ENCODE peak calls at places on chromosomes 6 and 20, in nine cellular contexts. Y, M, T, E, Z, S, C, V and U are unnamed samples.

GRCh38 chr6:106975699-106976032 is 1.1 kb upstream of the CD24 start:
- DNase-seq in Y (no peak), M (peak), T (peak), E (peak), Z (peak), S (no peak), C (peak), V (no peak), U (peak)

GRCh38 chr20:31681128-31681727 is 41.4 kb downstream of the BCL2L1 start:
- DNase-seq in Y (no peak), M (no peak), T (no peak), E (no peak), Z (no peak), S (no peak), C (no peak), V (no peak), U (no peak)

GRCh38 chr6:147331401-147331800 is 127.2 kb downstream of the STXBP5 start:
- DNase-seq in Y (no peak), M (no peak), T (no peak), E (no peak), Z (no peak), S (no peak), C (no peak), V (no peak), U (no peak)

GRCh38 chr6:27374824-27375612 is 13.5 kb upstream of the ZNF391 start:
- DNase-seq in Y (peak), M (peak), T (peak), E (peak), Z (peak), S (peak), C (peak), V (peak), U (no peak)

GRCh38 chr6:144156991-144157390 is 6.7 kb downstream of the STX11 start:
- DNase-seq in Y (no peak), M (no peak), T (no peak), E (no peak), Z (no peak), S (no peak), C (peak), V (no peak), U (no peak)

GRCh38 chr6:164010446-164011071 is 596.0 kb downstream of the QKI start:
- DNase-seq in Y (no peak), M (no peak), T (no peak), E (no peak), Z (no peak), S (no peak), C (peak), V (no peak), U (no peak)

GRCh38 chr6:64254558-64254957 is 619.0 kb downstream of the PHF3 start:
- DNase-seq in Y (no peak), M (peak), T (no peak), E (no peak), Z (no peak), S (no peak), C (no peak), V (no peak), U (no peak)

GRCh38 chr20:43511879-43512278 is 4.4 kb downstream of the L3MBTL1 start:
- DNase-seq in Y (no peak), M (no peak), T (no peak), E (no peak), Z (no peak), S (no peak), C (no peak), V (no peak), U (no peak)

DNA sequence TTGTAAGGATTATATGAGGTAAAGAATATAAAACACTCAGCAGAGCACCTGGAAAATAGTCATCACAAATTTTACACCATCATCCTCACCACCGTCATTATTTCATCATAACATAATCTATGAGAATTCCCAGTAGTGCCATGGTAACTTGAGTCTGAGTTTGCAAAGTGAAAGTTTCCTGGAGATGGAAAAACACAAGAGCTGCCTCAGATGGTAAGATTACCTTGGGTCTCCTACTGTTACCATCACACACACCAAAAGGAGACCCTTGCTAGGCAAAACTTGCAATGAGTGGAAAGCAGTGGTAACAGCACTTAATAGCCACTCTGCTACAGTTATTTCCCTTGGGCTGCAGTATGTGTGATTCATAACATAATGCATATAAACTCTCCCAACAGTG is 589.8 kb downstream of the RNF144B start:
- DNase-seq in Y (no peak), M (no peak), T (no peak), E (no peak), Z (no peak), S (no peak), C (no peak), V (no peak), U (no peak)
- TF ChIP-seq EZH2phosphoT487 in Y (no peak), M (no peak), T (no peak), E (no peak), Z (no peak), S (no peak), C (no peak), V (no peak), U (no peak)

GRCh38 chr6:326896-327537 is 34.7 kb downstream of the DUSP22 start:
- DNase-seq in Y (no peak), M (no peak), T (no peak), E (no peak), Z (no peak), S (no peak), C (no peak), V (no peak), U (no peak)

GRCh38 chr6:329888-330691 is 37.8 kb downstream of the DUSP22 start:
- DNase-seq in Y (peak), M (no peak), T (peak), E (peak), Z (no peak), S (no peak), C (peak), V (no peak), U (peak)

GRCh38 chr6:328924-329323 is 36.6 kb downstream of the DUSP22 start:
- DNase-seq in Y (no peak), M (no peak), T (no peak), E (no peak), Z (no peak), S (no peak), C (no peak), V (peak), U (peak)

GRCh38 chr6:328184-328670 is 35.9 kb downstream of the DUSP22 start:
- DNase-seq in Y (peak), M (peak), T (no peak), E (no peak), Z (peak), S (no peak), C (no peak), V (peak), U (peak)

DNA sequence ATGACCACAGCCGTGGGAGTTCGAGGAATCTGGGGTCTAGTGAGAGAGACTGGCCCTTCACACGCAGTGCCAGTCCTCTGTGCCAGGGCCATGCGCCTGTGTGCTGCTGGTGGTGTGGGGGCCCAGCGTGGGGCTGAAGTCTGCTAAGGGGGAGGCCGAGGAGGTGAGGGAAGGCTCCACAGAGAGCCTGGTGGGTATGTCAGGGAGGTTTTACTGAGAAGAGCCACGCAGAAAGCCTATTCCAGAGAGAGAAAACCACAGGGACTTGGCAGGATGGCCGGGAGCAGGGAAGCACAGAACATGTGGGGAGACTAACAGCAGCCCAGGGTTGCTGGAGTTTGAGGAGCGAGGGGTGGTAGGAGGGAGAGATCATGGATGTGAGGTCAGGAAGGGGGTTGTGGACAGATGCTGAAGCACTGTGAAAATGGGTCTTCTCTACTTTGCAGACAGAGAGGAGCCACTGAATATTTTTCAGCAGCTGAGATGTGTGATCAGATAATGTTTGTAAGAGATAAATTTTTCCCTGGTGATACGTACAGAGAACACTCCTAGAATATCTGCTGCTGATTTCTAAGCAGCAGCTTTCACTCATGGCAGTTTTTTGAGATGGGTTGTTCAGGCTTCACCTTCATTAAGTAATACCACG is 35.4 kb downstream of the DUSP22 start:
- DNase-seq in Y (no peak), M (no peak), T (no peak), E (peak), Z (peak), S (no peak), C (no peak), V (no peak), U (no peak)
- H3K4me2 ChIP-seq in Y (peak), M (no peak), T (no peak), E (peak), Z (peak), S (no peak), C (no peak), V (peak), U (peak)

GRCh38 chr6:3386374-3386857 is 70.4 kb downstream of the SLC22A23 start:
- DNase-seq in Y (no peak), M (no peak), T (no peak), E (no peak), Z (no peak), S (no peak), C (no peak), V (no peak), U (no peak)
- TF ChIP-seq EZH2phosphoT487 in Y (no peak), M (no peak), T (no peak), E (no peak), Z (no peak), S (no peak), C (no peak), V (no peak), U (no peak)

DNA sequence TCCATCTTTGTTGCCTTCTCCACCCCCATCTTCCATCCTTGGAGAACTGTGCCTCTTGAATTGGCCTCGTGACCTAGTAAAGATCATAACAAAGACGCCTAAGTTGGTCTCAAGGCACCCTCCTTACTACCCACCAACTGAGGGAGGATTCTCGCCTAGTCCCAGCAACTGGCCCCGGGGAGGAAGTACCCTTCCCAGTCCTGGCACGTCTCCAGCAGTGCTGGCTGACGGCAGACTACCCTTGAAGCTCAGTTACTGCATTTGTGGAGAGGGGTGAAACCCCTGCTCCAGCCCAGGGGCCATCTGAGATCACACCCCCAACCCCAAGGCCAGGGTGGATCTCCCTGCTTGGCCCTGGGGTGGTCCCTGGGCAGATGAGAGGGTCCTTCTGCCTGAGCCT is 2.1 kb upstream of the OSBPL2 start:
- DNase-seq in Y (no peak), M (no peak), T (no peak), E (no peak), Z (no peak), S (no peak), C (no peak), V (no peak), U (no peak)
- H3K4me2 ChIP-seq in Y (no peak), M (no peak), T (no peak), E (no peak), Z (no peak), S (no peak), C (peak), V (no peak), U (no peak)

DNA sequence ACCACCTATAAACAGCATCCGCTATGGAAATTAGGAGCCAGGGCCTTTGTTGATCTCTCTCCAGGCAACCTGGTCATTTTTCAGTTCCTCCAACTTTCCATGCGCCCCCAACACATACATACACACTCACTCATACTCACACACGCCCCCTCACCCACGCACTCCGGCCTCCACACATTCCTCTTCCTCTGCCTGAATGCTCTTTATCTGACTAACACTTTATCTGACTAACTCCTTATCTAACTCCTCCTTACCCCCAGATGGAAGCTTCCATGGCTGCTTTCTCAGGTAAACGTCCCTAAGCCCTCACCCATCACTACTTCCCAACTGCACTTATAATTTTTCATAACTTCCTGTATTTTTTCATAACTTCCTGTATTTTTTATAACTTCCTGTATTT is 17.4 kb downstream of the CASS4 start:
- DNase-seq in Y (no peak), M (no peak), T (no peak), E (no peak), Z (peak), S (no peak), C (no peak), V (no peak), U (no peak)
- TF ChIP-seq EZH2phosphoT487 in Y (no peak), M (no peak), T (no peak), E (no peak), Z (no peak), S (no peak), C (no peak), V (no peak), U (no peak)

GRCh38 chr20:50252715-50253500 is 62.3 kb downstream of the CEBPB start:
- DNase-seq in Y (no peak), M (no peak), T (no peak), E (no peak), Z (no peak), S (no peak), C (no peak), V (no peak), U (no peak)

GRCh38 chr20:50251383-50251748 is 60.7 kb downstream of the CEBPB start:
- DNase-seq in Y (no peak), M (no peak), T (no peak), E (no peak), Z (no peak), S (no peak), C (no peak), V (no peak), U (no peak)

GRCh38 chr20:50251992-50252491 is 61.4 kb downstream of the CEBPB start:
- DNase-seq in Y (no peak), M (peak), T (no peak), E (no peak), Z (peak), S (no peak), C (no peak), V (no peak), U (no peak)

GRCh38 chr20:50249447-50250388 is 59.1 kb downstream of the CEBPB start:
- DNase-seq in Y (no peak), M (no peak), T (no peak), E (no peak), Z (no peak), S (no peak), C (no peak), V (no peak), U (no peak)

DNA sequence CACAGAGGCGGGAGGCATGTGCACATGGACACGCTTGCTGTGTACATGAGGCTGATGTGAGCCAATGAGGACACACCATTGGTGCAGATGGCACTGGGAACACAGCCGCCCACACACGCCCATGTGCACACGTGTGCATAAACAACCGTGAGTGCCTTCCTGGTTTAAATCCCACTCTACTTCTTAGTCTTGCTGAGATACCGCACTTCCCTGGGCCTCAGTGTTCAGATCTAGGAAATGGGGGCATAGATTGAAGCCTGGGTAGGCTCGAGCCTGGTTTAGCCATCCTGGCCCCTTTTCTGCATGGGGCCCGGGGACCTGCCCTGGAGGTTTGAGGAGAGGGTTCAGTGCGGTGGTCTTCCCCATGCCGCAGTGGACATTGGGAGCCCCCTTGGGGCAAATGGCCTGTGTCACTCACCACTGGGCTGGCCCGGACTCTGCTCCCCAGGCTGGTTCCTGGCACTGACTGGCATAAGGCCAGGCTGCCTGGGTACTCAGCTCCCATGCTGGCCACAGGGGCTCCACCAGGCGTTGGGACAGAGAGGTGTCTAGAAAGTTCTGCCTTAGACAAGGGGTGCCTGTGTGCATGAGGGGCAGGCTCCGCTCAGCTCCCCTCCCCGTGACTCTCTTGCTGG is 60.2 kb downstream of the CEBPB start:
- DNase-seq in Y (no peak), M (no peak), T (no peak), E (no peak), Z (no peak), S (no peak), C (no peak), V (no peak), U (no peak)
- H3K4me2 ChIP-seq in Y (no peak), M (no peak), T (no peak), E (no peak), Z (no peak), S (no peak), C (no peak), V (no peak), U (no peak)

GRCh38 chr20:15119852-15120251 is 782.4 kb upstream of the FLRT3 start:
- DNase-seq in Y (no peak), M (no peak), T (no peak), E (no peak), Z (no peak), S (no peak), C (no peak), V (no peak), U (no peak)
- TF ChIP-seq EZH2phosphoT487 in Y (no peak), M (no peak), T (no peak), E (no peak), Z (no peak), S (no peak), C (no peak), V (no peak), U (no peak)

GRCh38 chr6:160519603-160520042 is 144.5 kb downstream of the LPA start:
- DNase-seq in Y (no peak), M (peak), T (peak), E (no peak), Z (no peak), S (peak), C (no peak), V (peak), U (no peak)
- H3K4me2 ChIP-seq in Y (peak), M (peak), T (peak), E (peak), Z (peak), S (no peak), C (peak), V (peak), U (peak)

GRCh38 chr6:43074847-43075741 is 1.0 kb upstream of the PTK7 start:
- DNase-seq in Y (peak), M (no peak), T (peak), E (no peak), Z (peak), S (no peak), C (no peak), V (no peak), U (no peak)
- TF ChIP-seq EZH2phosphoT487 in Y (no peak), M (no peak), T (no peak), E (no peak), Z (no peak), S (no peak), C (no peak), V (no peak), U (no peak)

GRCh38 chr20:19929749-19930148 is 87.4 kb upstream of the NAA20 start:
- DNase-seq in Y (peak), M (no peak), T (no peak), E (no peak), Z (peak), S (no peak), C (no peak), V (no peak), U (no peak)
- H3K4me2 ChIP-seq in Y (no peak), M (no peak), T (no peak), E (no peak), Z (no peak), S (no peak), C (no peak), V (no peak), U (no peak)